ENCODE peak calls at places on chromosome 9, in eight cellular contexts. One of them, this sample, is unnamed.

GRCh38 chr9:127437497-127438264 is 13.5 kb downstream of the ZNF79 start:
- DNase-seq in CD8-positive, alpha-beta memory T cell: peak; percentile 66
- DNase-seq in mucosa of descending colon: no peak
- DNase-seq in DND-41: no peak
- DNase-seq in gastrocnemius medialis: no peak
- DNase-seq in AG09309: no peak
- DNase-seq in GM12878: no peak
- DNase-seq in transverse colon: no peak
- DNase-seq in this sample: no peak

GRCh38 chr9:120186276-120186675 is 393.7 kb downstream of the CDK5RAP2 start:
- DNase-seq in DND-41: no peak
- DNase-seq in GM12878: no peak
- DNase-seq in AG09309: no peak
- DNase-seq in gastrocnemius medialis: no peak
- DNase-seq in CD8-positive, alpha-beta memory T cell: no peak
- DNase-seq in transverse colon: no peak
- DNase-seq in mucosa of descending colon: no peak
- DNase-seq in this sample: no peak

GRCh38 chr9:83299556-83299955 is 236.6 kb upstream of the RASEF start:
- DNase-seq in DND-41: no peak
- DNase-seq in CD8-positive, alpha-beta memory T cell: no peak
- DNase-seq in gastrocnemius medialis: peak; percentile 74
- DNase-seq in AG09309: no peak
- DNase-seq in GM12878: no peak
- DNase-seq in mucosa of descending colon: no peak
- DNase-seq in transverse colon: no peak
- DNase-seq in this sample: peak; percentile 74

GRCh38 chr9:89477811-89478583 is 19.9 kb downstream of the SEMA4D start:
- DNase-seq in transverse colon: no peak
- DNase-seq in gastrocnemius medialis: no peak
- DNase-seq in AG09309: no peak
- DNase-seq in DND-41: peak; percentile 77
- DNase-seq in mucosa of descending colon: peak; percentile 49
- DNase-seq in GM12878: no peak
- DNase-seq in CD8-positive, alpha-beta memory T cell: peak; percentile 33
- DNase-seq in this sample: peak; percentile 63

GRCh38 chr9:133961226-133962165 is 30.6 kb downstream of the VAV2 start:
- DNase-seq in transverse colon: no peak
- DNase-seq in CD8-positive, alpha-beta memory T cell: no peak
- DNase-seq in mucosa of descending colon: no peak
- DNase-seq in gastrocnemius medialis: no peak
- DNase-seq in DND-41: no peak
- DNase-seq in AG09309: no peak
- DNase-seq in GM12878: no peak
- DNase-seq in this sample: no peak

GRCh38 chr9:97711223-97711626 is 14.1 kb upstream of the XPA start:
- DNase-seq in mucosa of descending colon: no peak
- DNase-seq in gastrocnemius medialis: no peak
- DNase-seq in transverse colon: no peak
- DNase-seq in CD8-positive, alpha-beta memory T cell: no peak
- DNase-seq in GM12878: no peak
- DNase-seq in AG09309: no peak
- DNase-seq in DND-41: no peak
- DNase-seq in this sample: no peak

GRCh38 chr9:2798423-2798822 is 45.5 kb downstream of the PUM3 start:
- DNase-seq in CD8-positive, alpha-beta memory T cell: no peak
- DNase-seq in GM12878: no peak
- DNase-seq in gastrocnemius medialis: no peak
- DNase-seq in AG09309: no peak
- DNase-seq in mucosa of descending colon: no peak
- DNase-seq in transverse colon: no peak
- DNase-seq in DND-41: no peak
- DNase-seq in this sample: no peak

GRCh38 chr9:126860757-126861466 is 473 bp downstream of the ZBTB34 start:
- DNase-seq in gastrocnemius medialis: peak; percentile 50
- DNase-seq in CD8-positive, alpha-beta memory T cell: peak; percentile 7
- DNase-seq in AG09309: no peak
- DNase-seq in mucosa of descending colon: peak; percentile 47
- DNase-seq in GM12878: no peak
- DNase-seq in DND-41: peak; percentile 13
- DNase-seq in transverse colon: peak; percentile 57
- DNase-seq in this sample: no peak

GRCh38 chr9:34428325-34428958 is 29.9 kb downstream of the FAM219A start:
- DNase-seq in GM12878: no peak
- DNase-seq in mucosa of descending colon: no peak
- DNase-seq in CD8-positive, alpha-beta memory T cell: no peak
- DNase-seq in AG09309: no peak
- DNase-seq in DND-41: no peak
- DNase-seq in transverse colon: no peak
- DNase-seq in gastrocnemius medialis: no peak
- DNase-seq in this sample: no peak

GRCh38 chr9:105246656-105247162 is 2.3 kb downstream of the SLC44A1 start:
- DNase-seq in CD8-positive, alpha-beta memory T cell: no peak
- DNase-seq in transverse colon: no peak
- DNase-seq in GM12878: no peak
- DNase-seq in mucosa of descending colon: no peak
- DNase-seq in AG09309: no peak
- DNase-seq in gastrocnemius medialis: no peak
- DNase-seq in DND-41: no peak
- DNase-seq in this sample: no peak

GRCh38 chr9:76394896-76395244 is 644 bp upstream of the RFK start:
- DNase-seq in mucosa of descending colon: peak; percentile 73
- DNase-seq in transverse colon: peak; percentile 68
- DNase-seq in GM12878: peak; percentile 23
- DNase-seq in CD8-positive, alpha-beta memory T cell: peak; percentile 70
- DNase-seq in gastrocnemius medialis: peak; percentile 62
- DNase-seq in DND-41: peak; percentile 59
- DNase-seq in AG09309: no peak
- DNase-seq in this sample: no peak

GRCh38 chr9:2356391-2356790 is 265.2 kb upstream of the VLDLR start:
- DNase-seq in GM12878: no peak
- DNase-seq in gastrocnemius medialis: no peak
- DNase-seq in DND-41: no peak
- DNase-seq in CD8-positive, alpha-beta memory T cell: no peak
- DNase-seq in mucosa of descending colon: no peak
- DNase-seq in AG09309: no peak
- DNase-seq in transverse colon: no peak
- DNase-seq in this sample: peak; percentile 9

GRCh38 chr9:115507148-115507547 is 389.2 kb upstream of the TNC start:
- DNase-seq in CD8-positive, alpha-beta memory T cell: no peak
- DNase-seq in mucosa of descending colon: no peak
- DNase-seq in transverse colon: no peak
- DNase-seq in DND-41: no peak
- DNase-seq in AG09309: no peak
- DNase-seq in gastrocnemius medialis: no peak
- DNase-seq in GM12878: no peak
- DNase-seq in this sample: no peak

GRCh38 chr9:29129763-29130162 is 1556.5 kb upstream of the C9orf72 start:
- DNase-seq in AG09309: no peak
- DNase-seq in GM12878: no peak
- DNase-seq in CD8-positive, alpha-beta memory T cell: no peak
- DNase-seq in transverse colon: no peak
- DNase-seq in mucosa of descending colon: no peak
- DNase-seq in DND-41: no peak
- DNase-seq in gastrocnemius medialis: no peak
- DNase-seq in this sample: no peak

GRCh38 chr9:27090716-27091115 is 18.3 kb upstream of the TEK start:
- DNase-seq in GM12878: no peak
- DNase-seq in DND-41: no peak
- DNase-seq in mucosa of descending colon: no peak
- DNase-seq in CD8-positive, alpha-beta memory T cell: no peak
- DNase-seq in AG09309: no peak
- DNase-seq in gastrocnemius medialis: no peak
- DNase-seq in transverse colon: no peak
- DNase-seq in this sample: no peak

GRCh38 chr9:113895526-113895925 is 19.4 kb downstream of the ZNF618 start:
- DNase-seq in gastrocnemius medialis: no peak
- DNase-seq in CD8-positive, alpha-beta memory T cell: no peak
- DNase-seq in mucosa of descending colon: no peak
- DNase-seq in transverse colon: no peak
- DNase-seq in DND-41: no peak
- DNase-seq in AG09309: peak; percentile 29
- DNase-seq in GM12878: no peak
- DNase-seq in this sample: no peak

GRCh38 chr9:79264511-79265448 is 307.0 kb upstream of the TLE4 start:
- DNase-seq in CD8-positive, alpha-beta memory T cell: no peak
- DNase-seq in GM12878: no peak
- DNase-seq in mucosa of descending colon: no peak
- DNase-seq in transverse colon: no peak
- DNase-seq in DND-41: no peak
- DNase-seq in AG09309: peak; percentile 20
- DNase-seq in gastrocnemius medialis: no peak
- DNase-seq in this sample: no peak

GRCh38 chr9:8764041-8764440 is 964.5 kb upstream of the DMAC1 start:
- DNase-seq in AG09309: no peak
- DNase-seq in gastrocnemius medialis: no peak
- DNase-seq in DND-41: no peak
- DNase-seq in GM12878: no peak
- DNase-seq in mucosa of descending colon: no peak
- DNase-seq in transverse colon: no peak
- DNase-seq in CD8-positive, alpha-beta memory T cell: no peak
- DNase-seq in this sample: no peak

GRCh38 chr9:35675732-35676392 is 2.1 kb downstream of the CA9 start:
- DNase-seq in GM12878: no peak
- DNase-seq in mucosa of descending colon: peak; percentile 49
- DNase-seq in DND-41: no peak
- DNase-seq in CD8-positive, alpha-beta memory T cell: peak; percentile 26
- DNase-seq in transverse colon: peak; percentile 54
- DNase-seq in gastrocnemius medialis: no peak
- DNase-seq in AG09309: no peak
- DNase-seq in this sample: no peak

GRCh38 chr9:35673132-35673997 is at the start of gene CA9:
- DNase-seq in gastrocnemius medialis: peak; percentile 65
- DNase-seq in AG09309: no peak
- DNase-seq in GM12878: no peak
- DNase-seq in DND-41: no peak
- DNase-seq in CD8-positive, alpha-beta memory T cell: no peak
- DNase-seq in mucosa of descending colon: no peak
- DNase-seq in transverse colon: peak; percentile 49
- DNase-seq in this sample: no peak

GRCh38 chr9:35673998-35674361 is 252 bp downstream of the CA9 start:
- DNase-seq in mucosa of descending colon: no peak
- DNase-seq in AG09309: no peak
- DNase-seq in CD8-positive, alpha-beta memory T cell: no peak
- DNase-seq in gastrocnemius medialis: no peak
- DNase-seq in DND-41: no peak
- DNase-seq in transverse colon: no peak
- DNase-seq in GM12878: no peak
- DNase-seq in this sample: no peak

GRCh38 chr9:35679091-35679490 is 5.4 kb downstream of the CA9 start:
- DNase-seq in mucosa of descending colon: no peak
- DNase-seq in transverse colon: no peak
- DNase-seq in DND-41: no peak
- DNase-seq in AG09309: no peak
- DNase-seq in CD8-positive, alpha-beta memory T cell: no peak
- DNase-seq in GM12878: no peak
- DNase-seq in gastrocnemius medialis: no peak
- DNase-seq in this sample: no peak

DNA sequence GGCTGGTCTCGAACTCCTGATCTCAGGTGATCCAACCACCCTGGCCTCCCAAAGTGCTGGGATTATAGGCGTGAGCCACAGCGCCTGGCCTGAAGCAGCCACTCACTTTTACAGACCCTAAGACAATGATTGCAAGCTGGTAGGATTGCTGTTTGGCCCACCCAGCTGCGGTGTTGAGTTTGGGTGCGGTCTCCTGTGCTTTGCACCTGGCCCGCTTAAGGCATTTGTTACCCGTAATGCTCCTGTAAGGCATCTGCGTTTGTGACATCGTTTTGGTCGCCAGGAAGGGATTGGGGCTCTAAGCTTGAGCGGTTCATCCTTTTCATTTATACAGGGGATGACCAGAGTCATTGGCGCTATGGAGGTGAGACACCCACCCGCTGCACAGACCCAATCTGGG is 1.5 kb downstream of the CA9 start:
- DNase-seq in GM12878: no peak
- DNase-seq in AG09309: no peak
- DNase-seq in DND-41: no peak
- DNase-seq in gastrocnemius medialis: no peak
- DNase-seq in CD8-positive, alpha-beta memory T cell: no peak
- DNase-seq in transverse colon: no peak
- DNase-seq in mucosa of descending colon: no peak
- DNase-seq in this sample: no peak
- H3K4me3 ChIP-seq in GM12878: peak overlapping the region; percentile 22
- H3K4me3 ChIP-seq in AG09309: no peak overlapping the region
- H3K4me3 ChIP-seq in DND-41: no peak overlapping the region
- H3K4me3 ChIP-seq in gastrocnemius medialis: peak overlapping the region; percentile 49
- H3K4me3 ChIP-seq in CD8-positive, alpha-beta memory T cell: no peak overlapping the region
- H3K4me3 ChIP-seq in transverse colon: peak overlapping the region; percentile 41
- H3K4me3 ChIP-seq in mucosa of descending colon: no peak overlapping the region
- H3K4me3 ChIP-seq in this sample: peak overlapping the region; percentile 47

DNA sequence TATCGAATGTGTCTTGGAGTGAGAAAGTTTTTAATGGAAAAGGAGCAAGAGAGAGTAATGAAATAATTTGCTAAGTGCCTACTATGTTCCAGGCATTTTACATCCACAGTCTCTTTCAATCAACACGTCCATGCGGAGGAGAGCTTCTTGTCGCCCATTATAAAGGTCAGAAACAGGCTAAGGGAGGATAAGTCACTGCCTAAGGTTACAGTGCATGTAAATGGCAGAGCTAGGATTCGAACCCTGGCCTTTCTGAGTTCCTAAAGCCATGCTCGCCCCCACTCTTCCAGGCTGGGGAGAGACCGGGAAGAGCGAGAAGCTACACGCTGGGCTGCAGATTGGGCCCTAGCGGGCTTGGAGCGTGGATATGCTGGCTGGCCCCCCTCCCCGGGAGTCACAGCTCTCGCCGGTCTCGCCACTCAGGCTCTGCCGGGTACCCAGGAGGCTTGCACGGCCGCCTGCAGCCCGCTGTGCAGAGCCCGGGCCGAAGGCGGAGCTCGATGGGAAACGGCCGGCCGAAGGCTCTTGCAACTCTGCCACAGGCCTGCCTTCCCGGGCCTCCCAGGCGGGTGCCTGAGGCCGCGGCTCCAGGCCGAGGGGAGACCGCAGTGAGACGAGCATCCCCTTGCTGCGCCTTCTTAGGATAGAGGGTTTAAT is 775 bp upstream of the LHX2 start:
- DNase-seq in gastrocnemius medialis: no peak
- DNase-seq in GM12878: no peak
- DNase-seq in CD8-positive, alpha-beta memory T cell: no peak
- DNase-seq in transverse colon: no peak
- DNase-seq in mucosa of descending colon: no peak
- DNase-seq in AG09309: no peak
- DNase-seq in DND-41: no peak
- DNase-seq in this sample: no peak
- H3K4me3 ChIP-seq in gastrocnemius medialis: peak overlapping the region; percentile 35
- H3K4me3 ChIP-seq in GM12878: peak overlapping the region; percentile 25
- H3K4me3 ChIP-seq in CD8-positive, alpha-beta memory T cell: no peak overlapping the region
- H3K4me3 ChIP-seq in transverse colon: no peak overlapping the region
- H3K4me3 ChIP-seq in mucosa of descending colon: no peak overlapping the region
- H3K4me3 ChIP-seq in AG09309: peak overlapping the region; percentile 75
- H3K4me3 ChIP-seq in DND-41: no peak overlapping the region
- H3K4me3 ChIP-seq in this sample: no peak overlapping the region

GRCh38 chr9:130868230-130868629 is 28.4 kb downstream of the QRFP start:
- DNase-seq in CD8-positive, alpha-beta memory T cell: no peak
- DNase-seq in DND-41: no peak
- DNase-seq in AG09309: no peak
- DNase-seq in mucosa of descending colon: no peak
- DNase-seq in transverse colon: no peak
- DNase-seq in gastrocnemius medialis: no peak
- DNase-seq in GM12878: no peak
- DNase-seq in this sample: no peak
- H3K4me3 ChIP-seq in CD8-positive, alpha-beta memory T cell: no peak overlapping the region
- H3K4me3 ChIP-seq in DND-41: no peak overlapping the region
- H3K4me3 ChIP-seq in AG09309: no peak overlapping the region
- H3K4me3 ChIP-seq in mucosa of descending colon: no peak overlapping the region
- H3K4me3 ChIP-seq in transverse colon: no peak overlapping the region
- H3K4me3 ChIP-seq in gastrocnemius medialis: no peak overlapping the region
- H3K4me3 ChIP-seq in GM12878: no peak overlapping the region
- H3K4me3 ChIP-seq in this sample: no peak overlapping the region

GRCh38 chr9:91905958-91906585 is 44.0 kb downstream of the ROR2 start:
- DNase-seq in GM12878: no peak
- DNase-seq in transverse colon: peak; percentile 44
- DNase-seq in mucosa of descending colon: peak; percentile 47
- DNase-seq in AG09309: no peak
- DNase-seq in DND-41: peak; percentile 69
- DNase-seq in gastrocnemius medialis: no peak
- DNase-seq in CD8-positive, alpha-beta memory T cell: peak; percentile 66
- DNase-seq in this sample: no peak
- H3K4me3 ChIP-seq in GM12878: peak overlapping the region; percentile 42
- H3K4me3 ChIP-seq in transverse colon: peak overlapping the region; percentile 20
- H3K4me3 ChIP-seq in mucosa of descending colon: no peak overlapping the region
- H3K4me3 ChIP-seq in AG09309: peak overlapping the region; percentile 36
- H3K4me3 ChIP-seq in DND-41: no peak overlapping the region
- H3K4me3 ChIP-seq in gastrocnemius medialis: no peak overlapping the region
- H3K4me3 ChIP-seq in CD8-positive, alpha-beta memory T cell: peak overlapping the region; percentile 73
- H3K4me3 ChIP-seq in this sample: peak overlapping the region; percentile 20

This sample was measured in kidney epithelial cell.